ENCODE peak calls at places on chromosomes 1 and 21, in four cellular contexts. R is fibroblast of the conjunctiva, K is EL, W is T-cell. S is an unnamed sample.
A peak's percentile ranks its signal among the peaks of the same experiment; 100 is the strongest.

GRCh38 chr1:165543651-165544452 is at the start of gene LRRC52:
- DNase-seq in K (no peak), W (no peak), R (no peak), S (no peak)

GRCh38 chr1:221791846-221792245 is 50.0 kb upstream of the DUSP10 start:
- DNase-seq in K (no peak), W (no peak), R (no peak), S (no peak)

GRCh38 chr1:152442291-152442690 is 28.2 kb upstream of the CRNN start:
- DNase-seq in R (no peak), K (no peak), W (no peak), S (no peak)

GRCh38 chr1:119674835-119675289 is 26.8 kb upstream of the ZNF697 start:
- DNase-seq in W (no peak), K (peak; percentile 93), R (peak; percentile 80), S (no peak)

GRCh38 chr1:118947003-118947765 is 41.0 kb downstream of the TBX15 start:
- DNase-seq in R (no peak), K (peak; percentile 44), W (no peak), S (no peak)

GRCh38 chr1:64505944-64506658 is 36.2 kb downstream of the CACHD1 start:
- DNase-seq in W (no peak), R (no peak), K (no peak), S (no peak)

GRCh38 chr1:78490861-78491310 is at the start of gene PTGFR:
- DNase-seq in K (peak; percentile 79), W (no peak), R (no peak), S (peak; percentile 18)

GRCh38 chr1:202107321-202107761 is 15.4 kb upstream of the GPR37L1 start:
- DNase-seq in W (no peak), K (no peak), R (no peak), S (no peak)

GRCh38 chr21:42646076-42646825 is 7.2 kb upstream of the PDE9A start:
- DNase-seq in W (no peak), R (no peak), K (no peak), S (no peak)

GRCh38 chr1:30700528-30701265 is 22.7 kb downstream of the MATN1 start:
- DNase-seq in K (peak; percentile 87), W (no peak), R (peak; percentile 59), S (peak; percentile 48)

GRCh38 chr1:156595016-156595415 is 3.4 kb downstream of the NAXE start:
- DNase-seq in R (no peak), K (no peak), W (no peak), S (no peak)

GRCh38 chr1:203351037-203351625 is at the start of gene FMOD:
- DNase-seq in R (no peak), K (peak; percentile 25), W (no peak), S (peak; percentile 24)

GRCh38 chr1:19918057-19918456 is 5.4 kb downstream of the PLA2G2E start:
- DNase-seq in W (peak; percentile 79), R (peak; percentile 67), K (peak; percentile 76), S (peak; percentile 75)

GRCh38 chr1:15911927-15912326 is 64.0 kb downstream of the ZBTB17 start:
- DNase-seq in K (no peak), R (no peak), W (no peak), S (no peak)